ENCODE peak calls at places on chromosomes 12 and 14, in nine cellular contexts. Y, E, H, F, P, C, W, S and U are unnamed samples.

GRCh38 chr12:65822732-65823480 is 1.4 kb upstream of the HMGA2 start:
- DNase-seq in Y (no peak), E (peak), H (peak), F (peak), P (no peak), C (peak), W (no peak), S (peak), U (no peak)

GRCh38 chr12:52899338-52900035 is 5.4 kb downstream of the KRT8 start:
- DNase-seq in Y (no peak), E (no peak), H (no peak), F (no peak), P (no peak), C (no peak), W (no peak), S (no peak), U (no peak)

GRCh38 chr14:92099802-92100201 is 6.6 kb downstream of the ATXN3 start:
- DNase-seq in Y (no peak), E (no peak), H (no peak), F (no peak), P (no peak), C (no peak), W (no peak), S (no peak), U (no peak)

GRCh38 chr14:52724360-52724644 is 5.7 kb upstream of the STYX start:
- DNase-seq in Y (no peak), E (no peak), H (no peak), F (no peak), P (no peak), C (no peak), W (no peak), S (no peak), U (no peak)

GRCh38 chr14:86013663-86014062 is 483.7 kb downstream of the FLRT2 start:
- DNase-seq in Y (no peak), E (no peak), H (no peak), F (no peak), P (no peak), C (no peak), W (no peak), S (no peak), U (no peak)

GRCh38 chr12:104280111-104280510 is 23.4 kb upstream of the EID3 start:
- DNase-seq in Y (no peak), E (no peak), H (no peak), F (no peak), P (no peak), C (no peak), W (no peak), S (no peak), U (no peak)

GRCh38 chr12:127681151-127681754 is 585.7 kb upstream of the TMEM132C start:
- DNase-seq in Y (no peak), E (no peak), H (no peak), F (no peak), P (no peak), C (no peak), W (no peak), S (no peak), U (no peak)

GRCh38 chr14:95649230-95649629 is 37.0 kb upstream of the TCL1B start:
- DNase-seq in Y (no peak), E (no peak), H (no peak), F (no peak), P (no peak), C (no peak), W (no peak), S (no peak), U (peak)

GRCh38 chr12:19190292-19191031 is 60.9 kb downstream of the PLEKHA5 start:
- DNase-seq in Y (no peak), E (no peak), H (no peak), F (peak), P (peak), C (no peak), W (no peak), S (peak), U (no peak)

GRCh38 chr12:113003631-113004030 is 25.3 kb downstream of the OAS2 start:
- DNase-seq in Y (no peak), E (no peak), H (no peak), F (no peak), P (no peak), C (no peak), W (no peak), S (no peak), U (no peak)

GRCh38 chr14:71242237-71242748 is 335.0 kb downstream of the PCNX1 start:
- DNase-seq in Y (no peak), E (no peak), H (no peak), F (peak), P (no peak), C (no peak), W (no peak), S (peak), U (no peak)

GRCh38 chr12:574475-575128 is 88.6 kb downstream of the NINJ2 start:
- DNase-seq in Y (no peak), E (no peak), H (no peak), F (no peak), P (no peak), C (no peak), W (no peak), S (peak), U (no peak)

GRCh38 chr12:24894869-24895268 is 54.0 kb downstream of the BCAT1 start:
- DNase-seq in Y (no peak), E (no peak), H (no peak), F (peak), P (peak), C (no peak), W (no peak), S (no peak), U (no peak)

GRCh38 chr14:61474671-61475070 is 153.3 kb downstream of the PRKCH start:
- DNase-seq in Y (no peak), E (no peak), H (no peak), F (no peak), P (no peak), C (no peak), W (no peak), S (no peak), U (no peak)

GRCh38 chr12:42237853-42238239 is 202 bp downstream of the YAF2 start:
- DNase-seq in Y (no peak), E (no peak), H (no peak), F (no peak), P (no peak), C (no peak), W (no peak), S (no peak), U (no peak)

GRCh38 chr14:88791629-88792571 is 853 bp downstream of the EML5 start:
- DNase-seq in Y (peak), E (no peak), H (peak), F (peak), P (no peak), C (peak), W (peak), S (peak), U (no peak)

GRCh38 chr12:6943719-6944380 is at the start of the genes C12orf57 and RNU7-1:
- DNase-seq in Y (peak), E (peak), H (peak), F (peak), P (peak), C (no peak), W (peak), S (peak), U (peak)

GRCh38 chr12:128969480-128970055 is 116.3 kb downstream of the GLT1D1 start:
- DNase-seq in Y (no peak), E (peak), H (peak), F (no peak), P (peak), C (peak), W (no peak), S (peak), U (peak)

GRCh38 chr12:56616924-56617323 is 13.2 kb downstream of the BAZ2A start:
- DNase-seq in Y (no peak), E (no peak), H (no peak), F (no peak), P (no peak), C (no peak), W (no peak), S (no peak), U (no peak)

GRCh38 chr14:75049136-75049535 is 2.1 kb downstream of the MLH3 start:
- DNase-seq in Y (no peak), E (no peak), H (no peak), F (no peak), P (peak), C (no peak), W (no peak), S (no peak), U (no peak)

GRCh38 chr14:64730061-64730440 is 25.8 kb downstream of the PLEKHG3 start:
- DNase-seq in Y (no peak), E (no peak), H (no peak), F (no peak), P (no peak), C (no peak), W (no peak), S (no peak), U (no peak)

GRCh38 chr14:44782775-44783238 is 178.9 kb downstream of the KLHL28 start:
- DNase-seq in Y (no peak), E (no peak), H (no peak), F (no peak), P (no peak), C (peak), W (no peak), S (no peak), U (no peak)

GRCh38 chr12:103075848-103076247 is 118.4 kb downstream of the ASCL1 start:
- DNase-seq in Y (no peak), E (no peak), H (no peak), F (no peak), P (no peak), C (no peak), W (no peak), S (no peak), U (no peak)

GRCh38 chr12:118694128-118694775 is 287.1 kb upstream of the SRRM4 start:
- DNase-seq in Y (no peak), E (no peak), H (no peak), F (no peak), P (no peak), C (no peak), W (no peak), S (no peak), U (no peak)

GRCh38 chr12:114400395-114400794 is 5.5 kb downstream of the TBX5 start:
- DNase-seq in Y (no peak), E (no peak), H (no peak), F (no peak), P (no peak), C (no peak), W (no peak), S (no peak), U (no peak)

GRCh38 chr12:27024291-27024690 is 1.9 kb downstream of the MED21 start:
- DNase-seq in Y (no peak), E (no peak), H (no peak), F (no peak), P (no peak), C (no peak), W (no peak), S (peak), U (no peak)

GRCh38 chr12:76241371-76241770 is 106.8 kb downstream of the BBS10 start:
- DNase-seq in Y (no peak), E (no peak), H (no peak), F (no peak), P (no peak), C (no peak), W (no peak), S (no peak), U (no peak)

GRCh38 chr12:62435337-62436163 is 31.1 kb upstream of the MON2 start:
- DNase-seq in Y (no peak), E (peak), H (peak), F (peak), P (peak), C (peak), W (peak), S (peak), U (no peak)

GRCh38 chr12:103327676-103328075 is 168.1 kb downstream of the C12orf42 start:
- DNase-seq in Y (no peak), E (no peak), H (no peak), F (no peak), P (no peak), C (no peak), W (no peak), S (no peak), U (no peak)

GRCh38 chr12:127548123-127548553 is 718.8 kb upstream of the TMEM132C start:
- DNase-seq in Y (no peak), E (no peak), H (no peak), F (no peak), P (peak), C (no peak), W (no peak), S (peak), U (peak)

GRCh38 chr12:93163260-93164036 is 214.3 kb upstream of the NUDT4 start:
- DNase-seq in Y (no peak), E (no peak), H (no peak), F (no peak), P (no peak), C (no peak), W (no peak), S (peak), U (no peak)

GRCh38 chr12:24595652-24596235 is 353.2 kb downstream of the BCAT1 start:
- DNase-seq in Y (no peak), E (no peak), H (peak), F (no peak), P (no peak), C (no peak), W (no peak), S (no peak), U (no peak)

GRCh38 chr14:56461876-56462275 is 117.7 kb upstream of the TMEM260 start:
- DNase-seq in Y (no peak), E (no peak), H (no peak), F (no peak), P (peak), C (no peak), W (no peak), S (no peak), U (no peak)

GRCh38 chr14:98958048-98959031 is 313.7 kb downstream of the BCL11B start:
- DNase-seq in Y (no peak), E (no peak), H (no peak), F (no peak), P (no peak), C (no peak), W (no peak), S (no peak), U (no peak)

GRCh38 chr12:20549115-20549719 is 145.9 kb upstream of the SLCO1C1 start:
- DNase-seq in Y (no peak), E (no peak), H (peak), F (peak), P (peak), C (peak), W (no peak), S (peak), U (no peak)